ENCODE peak calls at places on chromosomes 3 and 15, in nine cellular contexts. Z is lower leg skin, K is osteoblast, Q is kidney epithelial cell, G is mucosa of descending colon, H is esophagus squamous epithelium, R is stomach, D is mammary epithelial cell, M is MG63. W is an unnamed sample.

GRCh38 chr3:139937674-139938279 is 2.8 kb downstream of the CLSTN2 start:
- DNase-seq in Z (peak; percentile 86), M (peak; percentile 50), D (peak; percentile 31), R (peak; percentile 36), Q (no peak), K (peak; percentile 86), H (no peak), G (peak; percentile 24), W (peak; percentile 4)

GRCh38 chr3:172208586-172209332 is 169.4 kb downstream of the FNDC3B start:
- DNase-seq in Z (no peak), R (no peak), K (peak; percentile 60), H (no peak), D (peak; percentile 87), Q (no peak), M (peak; percentile 99), G (no peak), W (no peak)

GRCh38 chr3:171825222-171825828 is 15.0 kb upstream of the PLD1 start:
- DNase-seq in Z (no peak), R (no peak), D (peak; percentile 85), G (no peak), H (no peak), M (no peak), K (no peak), Q (no peak), W (peak; percentile 75)

GRCh38 chr3:119627461-119627860 is 29.8 kb downstream of the PLA1A start:
- DNase-seq in M (no peak), Z (no peak), H (no peak), D (no peak), K (peak; percentile 51), Q (no peak), R (no peak), G (no peak), W (no peak)

GRCh38 chr3:106428565-106428994 is 559.8 kb upstream of the CBLB start:
- DNase-seq in M (peak; percentile 90), H (no peak), R (no peak), Z (no peak), D (peak; percentile 95), G (no peak), K (peak; percentile 83), Q (peak; percentile 99), W (peak; percentile 98)

GRCh38 chr15:31359722-31360111 is 33.1 kb downstream of the KLF13 start:
- DNase-seq in R (no peak), H (no peak), M (no peak), Z (no peak), K (peak; percentile 15), G (peak; percentile 57), D (no peak), Q (no peak), W (no peak)

GRCh38 chr3:112686360-112686759 is 45.4 kb upstream of the CCDC80 start:
- DNase-seq in M (no peak), K (no peak), H (no peak), Q (no peak), Z (no peak), R (no peak), D (no peak), G (no peak), W (no peak)

GRCh38 chr15:95946241-95946640 is 384.3 kb upstream of the NR2F2 start:
- DNase-seq in H (no peak), K (no peak), G (no peak), D (no peak), R (no peak), M (no peak), Q (no peak), Z (no peak), W (no peak)

GRCh38 chr15:89998141-89998661 is 2.9 kb upstream of the ZNF710 start:
- DNase-seq in H (no peak), M (peak; percentile 38), K (peak; percentile 93), G (no peak), D (peak; percentile 81), Q (no peak), Z (no peak), R (no peak), W (no peak)

GRCh38 chr3:192514754-192515660 is 212.3 kb downstream of the FGF12 start:
- DNase-seq in H (no peak), M (peak; percentile 28), D (no peak), Q (no peak), R (peak; percentile 31), G (peak; percentile 43), K (peak; percentile 62), Z (peak; percentile 83), W (no peak)

GRCh38 chr3:183489455-183490210 is 61.2 kb upstream of the MCF2L2 start:
- DNase-seq in Q (no peak), H (no peak), M (no peak), R (no peak), K (no peak), G (no peak), D (peak; percentile 32), Z (no peak), W (peak; percentile 12)

GRCh38 chr3:79329154-79329553 is 438.6 kb downstream of the ROBO1 start:
- DNase-seq in K (no peak), Q (peak; percentile 35), D (peak; percentile 9), R (no peak), M (no peak), H (no peak), G (no peak), Z (no peak), W (no peak)

GRCh38 chr3:46488735-46489361 is 8.9 kb upstream of the RTP3 start:
- DNase-seq in H (peak; percentile 63), R (peak; percentile 97), K (peak; percentile 98), Z (peak; percentile 97), D (peak; percentile 82), G (peak; percentile 97), Q (peak; percentile 52), M (no peak), W (no peak)
- H3K4me3 ChIP-seq in H (peak overlapping the region; percentile 11), R (peak overlapping the region; percentile 21), K (no peak overlapping the region), Z (no peak overlapping the region), D (no peak overlapping the region), G (no peak overlapping the region), Q (no peak overlapping the region), M (no peak overlapping the region), W (no peak overlapping the region)

GRCh38 chr3:26015752-26016151 is 225.9 kb downstream of the OXSM start:
- DNase-seq in G (no peak), D (no peak), Q (no peak), H (no peak), K (no peak), M (no peak), R (no peak), Z (no peak), W (no peak)
- H3K4me3 ChIP-seq in G (no peak overlapping the region), D (no peak overlapping the region), Q (no peak overlapping the region), H (no peak overlapping the region), K (no peak overlapping the region), M (no peak overlapping the region), R (no peak overlapping the region), Z (no peak overlapping the region), W (no peak overlapping the region)

DNA sequence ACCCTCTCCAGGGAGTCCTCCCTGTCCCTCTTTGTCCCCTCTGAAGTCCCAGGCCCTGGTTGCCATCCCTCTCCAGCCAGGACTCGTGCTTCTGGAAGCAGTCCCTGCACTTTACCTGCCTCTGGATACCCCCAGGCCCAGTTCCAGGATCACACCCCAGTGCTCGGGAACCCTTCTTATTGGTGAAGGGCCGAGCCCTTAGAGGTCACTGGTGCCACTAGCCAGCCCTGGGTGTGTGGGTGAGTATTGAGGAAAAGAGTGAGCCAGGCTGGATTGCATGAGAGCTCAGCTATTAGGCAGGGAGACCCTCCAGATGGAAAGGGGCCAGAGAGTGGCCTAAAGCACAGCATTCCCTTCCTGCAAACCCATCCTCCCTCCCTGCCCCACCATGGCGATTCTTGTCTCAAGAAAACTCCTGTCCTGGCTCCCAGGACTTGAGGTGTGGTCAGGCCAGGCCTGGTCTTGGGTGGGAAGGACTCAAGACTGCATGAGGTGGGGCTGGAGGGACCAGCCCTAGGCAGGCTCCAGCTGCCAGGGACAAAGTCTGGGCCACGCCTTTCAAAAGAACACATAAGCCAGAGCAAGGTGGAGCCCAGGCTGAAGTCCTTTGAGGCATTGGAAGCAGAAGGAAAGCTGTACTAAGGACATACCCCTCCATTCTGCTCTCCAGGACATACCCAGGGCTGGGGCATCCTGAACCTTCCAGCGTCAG is 4.8 kb upstream of the PHGR1 start:
- DNase-seq in R (peak; percentile 72), H (no peak), D (no peak), Z (no peak), Q (no peak), G (peak; percentile 86), K (no peak), M (no peak), W (no peak)
- H3K4me3 ChIP-seq in R (no peak overlapping the region), H (no peak overlapping the region), D (no peak overlapping the region), Z (no peak overlapping the region), Q (no peak overlapping the region), G (no peak overlapping the region), K (no peak overlapping the region), M (no peak overlapping the region), W (no peak overlapping the region)

GRCh38 chr3:23576379-23576959 is 229.3 kb upstream of the UBE2E1 start:
- DNase-seq in G (no peak), D (no peak), K (no peak), Z (no peak), Q (no peak), H (no peak), R (no peak), M (peak; percentile 9), W (no peak)

GRCh38 chr3:23567917-23568316 is 237.8 kb upstream of the UBE2E1 start:
- DNase-seq in K (peak; percentile 71), R (no peak), G (no peak), Z (no peak), D (peak; percentile 98), M (peak; percentile 6), H (no peak), Q (peak; percentile 92), W (peak; percentile 82)

GRCh38 chr3:23575697-23576096 is 230.1 kb upstream of the UBE2E1 start:
- DNase-seq in M (no peak), R (no peak), Q (no peak), D (no peak), G (no peak), K (peak; percentile 43), Z (no peak), H (no peak), W (no peak)

GRCh38 chr3:23573827-23574226 is 231.9 kb upstream of the UBE2E1 start:
- DNase-seq in Z (no peak), R (no peak), H (no peak), M (no peak), Q (no peak), K (no peak), G (no peak), D (no peak), W (no peak)
- H3K4me3 ChIP-seq in Z (no peak overlapping the region), R (no peak overlapping the region), H (no peak overlapping the region), M (no peak overlapping the region), Q (no peak overlapping the region), K (no peak overlapping the region), G (no peak overlapping the region), D (no peak overlapping the region), W (no peak overlapping the region)

DNA sequence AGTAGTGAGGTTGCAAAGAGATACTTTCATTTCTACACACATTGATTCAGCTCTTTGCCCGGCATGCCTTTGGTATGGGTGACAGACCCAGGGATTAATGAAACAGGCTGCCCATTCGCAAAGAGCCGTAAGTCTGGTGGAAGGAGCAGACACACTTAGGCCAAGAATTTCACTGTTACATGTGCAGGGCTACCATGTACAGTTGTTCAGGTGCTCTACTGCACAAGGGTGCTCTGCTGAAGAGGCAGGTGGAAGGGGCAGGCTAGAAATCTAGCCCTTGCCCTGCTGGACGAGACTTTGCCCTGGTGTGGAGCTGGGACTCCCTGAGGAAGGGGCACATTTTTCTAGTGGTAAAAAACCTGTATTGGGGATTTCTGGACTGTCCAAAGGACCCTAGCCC is 26.2 kb upstream of the RASGRF1 start:
- DNase-seq in Q (no peak), K (no peak), G (no peak), D (no peak), Z (no peak), R (no peak), M (no peak), H (no peak), W (no peak)
- H3K4me3 ChIP-seq in Q (no peak overlapping the region), K (no peak overlapping the region), G (no peak overlapping the region), D (no peak overlapping the region), Z (no peak overlapping the region), R (no peak overlapping the region), M (no peak overlapping the region), H (no peak overlapping the region), W (no peak overlapping the region)

GRCh38 chr3:189772584-189772983 is 141.4 kb downstream of the TP63 start:
- DNase-seq in H (no peak), K (peak; percentile 27), Z (no peak), Q (no peak), M (peak; percentile 33), D (no peak), G (no peak), R (no peak), W (no peak)
- H3K4me3 ChIP-seq in H (no peak overlapping the region), K (peak overlapping the region; percentile 51), Z (no peak overlapping the region), Q (no peak overlapping the region), M (peak overlapping the region; percentile 1), D (no peak overlapping the region), G (no peak overlapping the region), R (no peak overlapping the region), W (no peak overlapping the region)